ENCODE peak calls at places on chromosome 15, in seven cellular contexts. Y is GM23338, G is adrenal gland, B is A549, T is tibial nerve, R is ovary, P is stomach. C is an unnamed sample.

GRCh38 chr15:98856540-98856907 is 151.1 kb downstream of the PGPEP1L start:
- DNase-seq in P (no peak), G (no peak), R (no peak), T (no peak), B (no peak), Y (no peak), C (no peak)

GRCh38 chr15:70259030-70259424 is 161.3 kb upstream of the TLE3 start:
- DNase-seq in T (peak; percentile 74), Y (no peak), B (no peak), P (peak; percentile 79), R (peak; percentile 59), G (peak; percentile 65), C (peak; percentile 69)

GRCh38 chr15:90132437-90132836 is 30.2 kb upstream of the IDH2 start:
- DNase-seq in R (no peak), P (no peak), B (no peak), T (no peak), Y (no peak), G (no peak), C (no peak)

GRCh38 chr15:101694261-101694660 is 30.0 kb downstream of the TARS3 start:
- DNase-seq in B (no peak), P (no peak), T (no peak), R (no peak), G (no peak), Y (peak; percentile 35), C (no peak)

GRCh38 chr15:75049392-75049791 is 26.0 kb downstream of the PPCDC start:
- DNase-seq in T (no peak), G (peak; percentile 95), R (peak; percentile 77), B (no peak), P (peak; percentile 87), Y (no peak), C (peak; percentile 80)

GRCh38 chr15:69490356-69491050 is 37.9 kb downstream of the RPLP1 start:
- DNase-seq in P (no peak), Y (no peak), T (no peak), R (no peak), B (no peak), G (no peak), C (no peak)

GRCh38 chr15:81098884-81099601 is 35.0 kb upstream of the CFAP161 start:
- DNase-seq in B (no peak), T (peak; percentile 16), R (no peak), Y (no peak), G (peak; percentile 69), P (no peak), C (peak; percentile 75)

GRCh38 chr15:31955734-31956133 is 74.6 kb upstream of the CHRNA7 start:
- DNase-seq in Y (no peak), B (no peak), P (no peak), G (no peak), R (no peak), T (no peak), C (no peak)

GRCh38 chr15:65981837-65982696 is 112.8 kb downstream of the RAB11A start:
- DNase-seq in T (no peak), Y (peak; percentile 91), P (peak; percentile 64), B (peak; percentile 70), R (no peak), G (no peak), C (no peak)

GRCh38 chr15:57017024-57017423 is 98.6 kb downstream of the TCF12 start:
- DNase-seq in G (no peak), R (no peak), P (no peak), Y (peak; percentile 54), B (no peak), T (no peak), C (no peak)

GRCh38 chr15:81071130-81071529 is 62.9 kb upstream of the CFAP161 start:
- DNase-seq in Y (no peak), R (no peak), T (no peak), G (no peak), P (no peak), B (no peak), C (no peak)

GRCh38 chr15:41999290-42000285 is 21.3 kb downstream of the PLA2G4E start:
- DNase-seq in P (no peak), T (no peak), R (no peak), G (no peak), Y (no peak), B (no peak), C (no peak)

GRCh38 chr15:25673351-25673750 is 189.8 kb downstream of the ATP10A start:
- DNase-seq in P (no peak), Y (no peak), T (no peak), G (no peak), R (no peak), B (no peak), C (no peak)

GRCh38 chr15:66097151-66098018 is 156.2 kb downstream of the MEGF11 start:
- DNase-seq in P (no peak), G (no peak), T (no peak), R (no peak), Y (no peak), B (no peak), C (no peak)

GRCh38 chr15:85381850-85382751 is 1.7 kb downstream of the AKAP13 start:
- DNase-seq in G (no peak), Y (no peak), R (no peak), P (no peak), B (no peak), T (no peak), C (no peak)

GRCh38 chr15:62592920-62593319 is 427.8 kb upstream of the C2CD4B start:
- DNase-seq in R (no peak), G (no peak), B (no peak), P (no peak), Y (no peak), T (no peak), C (no peak)

GRCh38 chr15:62594017-62594416 is 428.9 kb upstream of the C2CD4B start:
- DNase-seq in P (no peak), B (no peak), T (no peak), Y (no peak), R (no peak), G (no peak), C (no peak)

GRCh38 chr15:62588930-62589655 is 424.0 kb upstream of the C2CD4B start:
- DNase-seq in G (no peak), T (no peak), P (no peak), R (no peak), Y (no peak), B (no peak), C (no peak)

DNA sequence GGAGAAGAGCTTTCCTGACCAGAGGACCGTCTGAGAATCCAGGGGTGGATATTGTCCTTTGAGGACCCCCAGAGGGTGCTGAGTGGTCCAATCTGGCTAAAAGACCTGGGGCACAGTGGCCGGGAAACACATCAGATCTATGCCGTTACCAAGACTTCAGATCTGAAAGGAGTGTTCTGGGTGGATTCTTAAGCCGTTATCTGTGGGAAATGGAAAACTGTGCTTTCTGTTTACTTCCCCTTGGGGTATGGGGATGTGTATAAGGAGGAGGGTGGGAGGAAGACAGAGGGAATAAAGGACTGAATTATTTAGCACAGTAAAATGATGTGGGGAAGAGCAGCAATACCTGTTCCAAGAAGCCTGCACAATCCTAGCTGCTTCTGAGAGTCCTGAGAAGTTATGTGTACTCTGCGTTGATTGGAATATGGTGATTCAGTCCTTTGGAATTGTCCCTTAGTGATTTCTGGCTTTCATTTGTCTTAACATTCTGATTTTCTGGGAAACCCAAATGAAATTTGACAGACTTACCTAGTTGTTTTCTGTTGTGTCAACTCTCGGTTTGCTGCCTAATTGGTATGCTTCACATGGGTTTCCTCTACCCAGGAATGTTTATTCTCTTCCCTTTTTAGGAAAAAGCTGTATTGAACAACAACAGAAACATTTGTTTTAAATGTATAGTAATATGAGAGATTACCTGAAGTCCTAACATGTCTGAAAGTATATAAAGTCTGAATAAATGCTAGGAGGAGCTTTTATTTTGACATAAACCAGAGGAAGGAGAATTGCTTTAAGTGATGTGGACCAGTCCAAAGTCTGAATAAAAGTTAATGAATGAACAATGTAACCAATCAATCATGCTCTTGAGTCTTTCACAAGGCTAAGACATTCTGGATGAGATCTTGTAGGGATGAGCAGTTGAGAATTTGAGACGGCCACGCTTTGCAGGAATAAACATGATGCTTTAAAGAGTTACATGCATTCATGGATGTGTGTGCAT is 427.1 kb upstream of the C2CD4B start:
- DNase-seq in Y (no peak), G (no peak), P (no peak), B (no peak), T (no peak), R (no peak), C (no peak)
- TF ChIP-seq CTCF in Y (no peak), G (no peak), P (no peak), B (no peak), T (no peak), R (no peak), C (no peak)

GRCh38 chr15:40900256-40901052 is 6.2 kb downstream of the VPS18 start:
- DNase-seq in Y (no peak), G (no peak), B (no peak), T (no peak), P (no peak), R (no peak), C (no peak)
- H3K4me1 ChIP-seq in Y (no peaks in the 10 kb centered on the region), G (peaks cover 26% of the 10 kb centered on the region), B (peaks cover 8% of the 10 kb centered on the region), T (peaks cover 2% of the 10 kb centered on the region), P (peaks cover 79% of the 10 kb centered on the region), R (no peaks in the 10 kb centered on the region), C (peaks cover 2% of the 10 kb centered on the region)

GRCh38 chr15:49038382-49038781 is 7.9 kb downstream of the SECISBP2L start:
- DNase-seq in P (no peak), T (no peak), G (no peak), Y (no peak), R (no peak), B (no peak), C (no peak)

GRCh38 chr15:49042165-49042564 is 4.1 kb downstream of the SECISBP2L start:
- DNase-seq in P (no peak), G (no peak), B (no peak), Y (no peak), T (no peak), R (no peak), C (no peak)

GRCh38 chr15:49044002-49044401 is 2.2 kb downstream of the SECISBP2L start:
- DNase-seq in T (no peak), R (no peak), B (no peak), G (no peak), Y (no peak), P (no peak), C (no peak)

GRCh38 chr15:49040151-49040550 is 6.1 kb downstream of the SECISBP2L start:
- DNase-seq in Y (no peak), R (no peak), T (no peak), G (no peak), P (no peak), B (no peak), C (no peak)

DNA sequence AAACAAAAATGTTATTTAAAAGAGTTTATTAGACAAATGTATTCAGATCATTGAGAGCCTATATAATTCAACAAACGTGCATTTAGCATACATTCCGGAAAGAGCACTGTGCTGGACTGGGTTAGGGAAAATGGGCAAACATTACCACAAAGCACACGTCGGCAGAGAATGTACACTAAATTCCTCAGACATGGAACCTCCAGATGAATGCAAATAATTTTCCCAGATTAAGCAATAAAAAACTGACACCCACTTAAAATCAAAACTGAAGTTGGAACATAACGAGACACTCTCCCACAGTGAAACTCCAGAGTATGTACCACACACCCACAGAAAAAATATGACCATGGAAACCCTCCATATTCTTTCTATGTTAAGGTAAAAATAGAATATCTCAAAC is 4.8 kb downstream of the SECISBP2L start:
- DNase-seq in Y (no peak), G (no peak), R (no peak), B (no peak), P (no peak), T (no peak), C (no peak)
- H3K4me3 ChIP-seq in Y (no peak overlapping the region), G (no peak overlapping the region), R (no peak overlapping the region), B (no peak overlapping the region), P (no peak overlapping the region), T (peak overlapping the region; percentile 1), C (no peak overlapping the region)

DNA sequence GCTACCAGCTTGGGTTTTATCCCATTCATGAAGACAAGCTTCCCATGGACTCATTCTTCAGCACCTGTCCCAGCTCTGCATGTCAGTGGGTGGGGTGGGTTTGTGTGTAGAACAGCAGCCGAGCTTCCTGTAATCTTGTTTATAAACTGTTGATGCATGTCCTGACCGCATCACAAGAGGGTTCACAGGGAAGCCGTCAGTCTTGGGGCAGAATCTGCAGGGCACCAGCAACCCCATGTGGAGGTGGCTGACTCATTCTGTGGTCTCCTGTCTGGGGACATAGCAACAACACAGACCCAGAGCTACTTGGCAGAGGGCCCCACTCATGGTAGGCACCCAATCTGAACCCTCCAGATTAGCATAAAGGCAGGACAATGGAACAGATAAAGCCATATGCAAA is 35.6 kb downstream of the DAPK2 start:
- DNase-seq in G (peak; percentile 55), T (peak; percentile 11), B (no peak), R (no peak), Y (no peak), P (peak; percentile 72), C (peak; percentile 50)
- TF ChIP-seq CTCF in G (no peak), T (no peak), B (no peak), R (no peak), Y (no peak), P (no peak), C (peak; percentile 22)

C was measured in heart right ventricle.